ENCODE peak calls at places on chromosomes 4 and X, in six cellular contexts. P, H, Y, X, O and R are unnamed samples.

GRCh38 chr4:40121515-40121914 is 64.9 kb downstream of the N4BP2 start:
- DNase-seq in P (peak; percentile 63), H (no peak), Y (no peak), X (peak; percentile 50), O (peak; percentile 27), R (no peak)

GRCh38 chrX:47637546-47638195 is 7.9 kb upstream of the CFP start:
- DNase-seq in P (no peak), H (no peak), Y (no peak), X (peak; percentile 20), O (peak; percentile 78), R (peak; percentile 38)

GRCh38 chr4:75841641-75842520 is 60.4 kb downstream of the PPEF2 start:
- DNase-seq in P (no peak), H (no peak), Y (no peak), X (no peak), O (peak; percentile 57), R (no peak)

GRCh38 chr4:8515316-8516060 is 64.7 kb upstream of the GPR78 start:
- DNase-seq in P (peak; percentile 9), H (no peak), Y (no peak), X (peak; percentile 44), O (no peak), R (no peak)

GRCh38 chr4:188341428-188341827 is 202.2 kb downstream of the TRIML1 start:
- DNase-seq in P (no peak), H (no peak), Y (no peak), X (no peak), O (peak; percentile 25), R (no peak)

GRCh38 chr4:185120631-185120946 is 22.5 kb upstream of the SLC25A4 start:
- DNase-seq in P (no peak), H (no peak), Y (no peak), X (no peak), O (peak; percentile 87), R (no peak)

GRCh38 chrX:152832520-152832919 is 1.7 kb downstream of the NSDHL start:
- DNase-seq in P (no peak), H (no peak), Y (no peak), X (no peak), O (no peak), R (no peak)

GRCh38 chrX:39438603-39439602 is 637.6 kb downstream of the MID1IP1 start:
- DNase-seq in P (no peak), H (no peak), Y (no peak), X (no peak), O (no peak), R (no peak)

GRCh38 chr4:185721949-185722316 is 90.1 kb downstream of the SORBS2 start:
- DNase-seq in P (peak; percentile 78), H (no peak), Y (no peak), X (peak; percentile 57), O (no peak), R (no peak)

GRCh38 chrX:123986377-123986776 is 24.9 kb downstream of the STAG2 start:
- DNase-seq in P (no peak), H (no peak), Y (no peak), X (no peak), O (no peak), R (no peak)

GRCh38 chrX:118779581-118779980 is 44.0 kb upstream of the ZCCHC12 start:
- DNase-seq in P (no peak), H (no peak), Y (no peak), X (no peak), O (no peak), R (no peak)

GRCh38 chr4:159410076-159410777 is 307.3 kb downstream of the RAPGEF2 start:
- DNase-seq in P (no peak), H (no peak), Y (no peak), X (peak; percentile 15), O (no peak), R (no peak)

GRCh38 chr4:23923840-23924239 is 34.0 kb upstream of the PPARGC1A start:
- DNase-seq in P (no peak), H (no peak), Y (no peak), X (no peak), O (peak; percentile 32), R (no peak)

GRCh38 chrX:132272826-132273225 is 53.6 kb upstream of the RAP2C start:
- DNase-seq in P (no peak), H (no peak), Y (no peak), X (no peak), O (no peak), R (no peak)

GRCh38 chr4:128787509-128788311 is 21.8 kb upstream of the JADE1 start:
- DNase-seq in P (no peak), H (no peak), Y (no peak), X (peak; percentile 43), O (no peak), R (no peak)

GRCh38 chr4:40662962-40663604 is 33.4 kb upstream of the RBM47 start:
- DNase-seq in P (peak; percentile 74), H (no peak), Y (no peak), X (peak; percentile 41), O (no peak), R (no peak)

GRCh38 chr4:182662551-182662950 is 254.6 kb downstream of the DCTD start:
- DNase-seq in P (no peak), H (no peak), Y (no peak), X (no peak), O (no peak), R (no peak)

GRCh38 chrX:101659601-101660063 is at the start of gene ARMCX2:
- DNase-seq in P (peak; percentile 71), H (peak; percentile 31), Y (no peak), X (peak; percentile 72), O (peak; percentile 74), R (peak; percentile 79)

GRCh38 chrX:2690856-2691542 is at the start of gene CD99:
- DNase-seq in P (peak; percentile 87), H (peak; percentile 78), Y (peak; percentile 94), X (peak; percentile 98), O (peak; percentile 90), R (peak; percentile 95)

GRCh38 chr4:73853246-73853704 is at the start of gene PF4V1:
- DNase-seq in P (no peak), H (no peak), Y (no peak), X (peak; percentile 50), O (peak; percentile 13), R (peak; percentile 71)

GRCh38 chr4:146638801-146639351 is at the start of gene POU4F2:
- DNase-seq in P (no peak), H (no peak), Y (no peak), X (peak; percentile 30), O (peak; percentile 74), R (no peak)

GRCh38 chr4:113003841-113004240 is 45.6 kb upstream of the ANK2 start:
- DNase-seq in P (no peak), H (no peak), Y (no peak), X (no peak), O (no peak), R (no peak)

GRCh38 chrX:67604979-67605703 is 61.3 kb downstream of the AR start:
- DNase-seq in P (peak; percentile 70), H (no peak), Y (no peak), X (peak; percentile 86), O (peak; percentile 79), R (no peak)

GRCh38 chrX:88903989-88904718 is 157.1 kb downstream of the CPXCR1 start:
- DNase-seq in P (no peak), H (no peak), Y (no peak), X (no peak), O (no peak), R (no peak)

GRCh38 chrX:148600131-148600530 is 99.7 kb downstream of the AFF2 start:
- DNase-seq in P (no peak), H (no peak), Y (no peak), X (no peak), O (no peak), R (no peak)

GRCh38 chrX:73850124-73851013 is 287.4 kb downstream of the CHIC1 start:
- DNase-seq in P (peak; percentile 9), H (no peak), Y (no peak), X (peak; percentile 34), O (peak; percentile 63), R (no peak)

DNA sequence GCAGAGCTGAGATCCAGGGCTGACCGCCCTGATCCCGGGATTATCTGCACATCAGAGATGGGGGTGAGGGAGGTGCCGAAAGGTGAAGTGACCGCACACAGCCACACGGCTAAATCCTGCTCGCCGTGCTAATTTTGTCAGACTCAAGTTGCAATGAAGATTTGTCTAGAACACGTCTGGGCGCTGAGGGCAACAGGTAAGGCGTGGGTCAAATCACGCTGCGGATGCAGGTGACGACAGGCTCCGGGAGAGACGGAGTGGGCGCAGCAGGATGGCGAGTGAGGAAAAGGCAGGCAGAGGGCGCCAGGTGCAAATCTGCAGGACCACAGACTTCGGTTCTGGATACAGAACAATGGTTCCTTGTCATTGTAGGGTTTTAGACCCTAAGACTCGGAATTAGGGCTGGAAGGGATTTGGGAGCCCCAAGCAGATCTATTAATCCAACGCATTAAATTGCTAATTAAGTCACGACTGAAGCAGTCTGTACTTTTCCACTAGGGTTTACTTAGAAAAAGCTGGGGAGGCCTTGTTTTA is 1.9 kb upstream of the TBC1D14 start:
- DNase-seq in P (peak; percentile 43), H (no peak), Y (no peak), X (peak; percentile 47), O (peak; percentile 66), R (no peak)
- H3K4me3 ChIP-seq in P (no peak overlapping the region), H (no peak overlapping the region), Y (no peak overlapping the region), X (no peak overlapping the region), O (no peak overlapping the region), R (no peak overlapping the region)

DNA sequence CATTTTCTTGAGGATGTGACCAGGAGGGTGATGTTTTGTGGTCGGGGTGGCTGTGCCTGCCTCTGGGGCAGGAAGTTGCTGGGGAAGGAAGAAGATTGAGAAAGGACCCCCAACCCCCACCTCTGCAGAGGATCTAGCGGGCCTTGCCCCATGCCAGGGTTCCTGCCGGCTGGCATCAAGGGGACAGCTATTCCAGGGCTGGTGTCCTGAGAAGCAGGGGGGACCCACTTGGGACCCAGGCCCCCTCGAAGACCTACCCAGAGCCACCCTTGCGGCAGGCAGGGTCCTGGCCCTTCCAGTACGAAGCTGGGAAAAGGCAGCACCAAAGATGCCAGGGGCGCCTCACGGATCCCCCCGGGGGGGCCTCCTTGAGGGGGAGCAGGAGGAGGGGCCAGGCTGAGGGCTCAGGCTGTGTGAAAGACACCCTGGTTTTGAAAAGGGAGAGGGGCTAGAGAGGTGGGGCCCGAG is 6.6 kb downstream of the SH3BP2 start:
- DNase-seq in P (no peak), H (peak; percentile 11), Y (peak; percentile 44), X (no peak), O (no peak), R (peak; percentile 68)
- H3K4me3 ChIP-seq in P (no peak overlapping the region), H (no peak overlapping the region), Y (peak overlapping the region; percentile 50), X (no peak overlapping the region), O (no peak overlapping the region), R (peak overlapping the region; percentile 28)

GRCh38 chr4:107034091-107034698 is 1.9 kb downstream of the DKK2 start:
- DNase-seq in P (peak; percentile 50), H (peak; percentile 32), Y (no peak), X (peak; percentile 26), O (peak; percentile 82), R (peak; percentile 31)

GRCh38 chr4:107034982-107035710 is 967 bp downstream of the DKK2 start:
- DNase-seq in P (peak; percentile 36), H (peak; percentile 13), Y (peak; percentile 36), X (peak; percentile 29), O (peak; percentile 62), R (no peak)

GRCh38 chr4:107037188-107037587 is 1.1 kb upstream of the DKK2 start:
- DNase-seq in P (no peak), H (peak; percentile 16), Y (no peak), X (peak; percentile 53), O (peak; percentile 80), R (peak; percentile 63)

GRCh38 chr4:107036602-107037151 is 564 bp upstream of the DKK2 start:
- DNase-seq in P (no peak), H (no peak), Y (no peak), X (no peak), O (peak; percentile 16), R (no peak)

GRCh38 chr4:107035711-107036601 is at the start of gene DKK2:
- DNase-seq in P (no peak), H (peak; percentile 21), Y (no peak), X (peak; percentile 33), O (peak; percentile 45), R (peak; percentile 29)
- H3K4me3 ChIP-seq in P (peak within 1 kb of the TSS; percentile 56), H (peak within 1 kb of the TSS; percentile 29), Y (peak within 1 kb of the TSS; percentile 15), X (peak within 1 kb of the TSS; percentile 30), O (peak within 1 kb of the TSS; percentile 24), R (peak within 1 kb of the TSS; percentile 39)

GRCh38 chr4:78645853-78646757 is 94.5 kb downstream of the ANXA3 start:
- DNase-seq in P (peak; percentile 97), H (peak; percentile 62), Y (no peak), X (peak; percentile 97), O (no peak), R (peak; percentile 91)
- H3K4me3 ChIP-seq in P (peak overlapping the region; percentile 3), H (no peak overlapping the region), Y (no peak overlapping the region), X (no peak overlapping the region), O (no peak overlapping the region), R (peak overlapping the region; percentile 3)